ENCODE peak calls at places on chromosomes 2 and 18, in six cellular contexts. N is tibial nerve, E is astrocyte of the cerebellum, V is stomach, D is cardiac fibroblast, A is AG04450. O is an unnamed sample.

GRCh38 chr2:45267062-45267702 is 257.9 kb upstream of the SIX2 start:
- DNase-seq in E (no peak), A (no peak), N (no peak), D (no peak), V (peak), O (no peak)

GRCh38 chr2:46850742-46851141 is 64.9 kb downstream of the MCFD2 start:
- DNase-seq in E (peak), N (peak), V (peak), A (peak), D (peak), O (no peak)

GRCh38 chr2:241924069-241924908 is 54.8 kb downstream of the RTP5 start:
- DNase-seq in N (no peak), A (no peak), D (no peak), V (no peak), E (no peak), O (no peak)

GRCh38 chr2:168662651-168663208 is 139.7 kb upstream of the NOSTRIN start:
- DNase-seq in D (no peak), V (no peak), N (no peak), A (no peak), E (no peak), O (no peak)

GRCh38 chr2:129008881-129009554 is 690.4 kb upstream of the HS6ST1 start:
- DNase-seq in A (no peak), E (no peak), V (no peak), D (no peak), N (no peak), O (no peak)

GRCh38 chr2:216116418-216116817 is 7.3 kb downstream of the XRCC5 start:
- DNase-seq in E (no peak), D (no peak), V (no peak), N (no peak), A (no peak), O (no peak)

GRCh38 chr18:58241026-58241679 is 197.1 kb downstream of the NEDD4L start:
- DNase-seq in A (no peak), V (no peak), E (no peak), D (no peak), N (no peak), O (no peak)

GRCh38 chr2:201600906-201601305 is 42.4 kb downstream of the TMEM237 start:
- DNase-seq in N (no peak), V (no peak), A (no peak), E (no peak), D (no peak), O (no peak)

GRCh38 chr2:202014328-202015034 is 19.2 kb upstream of the FZD7 start:
- DNase-seq in A (no peak), D (no peak), V (no peak), E (no peak), N (no peak), O (no peak)

GRCh38 chr2:96105994-96106393 is 10.4 kb downstream of the ADRA2B start:
- DNase-seq in D (no peak), E (no peak), V (no peak), A (no peak), N (no peak), O (no peak)

GRCh38 chr2:221602938-221603337 is 30.8 kb upstream of the EPHA4 start:
- DNase-seq in D (no peak), A (no peak), N (no peak), E (peak), V (no peak), O (no peak)

GRCh38 chr2:138536302-138536701 is 34.7 kb downstream of the SPOPL start:
- DNase-seq in V (no peak), N (no peak), E (peak), D (peak), A (no peak), O (no peak)

GRCh38 chr2:215529271-215529670 is 93.4 kb upstream of the FN1 start:
- DNase-seq in D (peak), N (no peak), V (no peak), E (peak), A (no peak), O (no peak)

GRCh38 chr2:57760448-57760847 is 286.2 kb upstream of the VRK2 start:
- DNase-seq in A (no peak), D (no peak), N (no peak), E (no peak), V (no peak), O (no peak)

GRCh38 chr2:47737191-47737975 is 45.6 kb upstream of the MSH6 start:
- DNase-seq in E (no peak), N (no peak), A (no peak), V (no peak), D (peak), O (no peak)

GRCh38 chr18:79612291-79613108 is 67.1 kb upstream of the CTDP1 start:
- DNase-seq in A (no peak), D (no peak), N (no peak), E (no peak), V (no peak), O (no peak)

GRCh38 chr2:194294156-194294555 is 1362.9 kb upstream of the SLC39A10 start:
- DNase-seq in V (no peak), A (no peak), E (no peak), N (no peak), D (no peak), O (no peak)

GRCh38 chr2:36812196-36812595 is 115.7 kb downstream of the VIT start:
- DNase-seq in A (no peak), D (no peak), E (no peak), V (no peak), N (no peak), O (no peak)

GRCh38 chr2:120972286-120972685 is 236.6 kb downstream of the GLI2 start:
- DNase-seq in D (no peak), E (no peak), N (no peak), A (no peak), V (no peak), O (no peak)

GRCh38 chr2:20077411-20077940 is 26.0 kb upstream of the LAPTM4A start:
- DNase-seq in N (no peak), V (no peak), A (no peak), D (no peak), E (no peak), O (no peak)

GRCh38 chr18:68557183-68557582 is 157.7 kb downstream of the TMX3 start:
- DNase-seq in N (no peak), D (no peak), A (no peak), E (no peak), V (no peak), O (no peak)

GRCh38 chr2:140376686-140377085 is 1596.5 kb upstream of the NXPH2 start:
- DNase-seq in D (no peak), N (no peak), A (no peak), E (peak), V (no peak), O (no peak)

GRCh38 chr2:234570476-234570875 is 73.6 kb upstream of the ARL4C start:
- DNase-seq in A (no peak), V (no peak), N (no peak), E (no peak), D (no peak), O (no peak)

GRCh38 chr2:205438241-205438640 is 244.1 kb upstream of the NRP2 start:
- DNase-seq in E (no peak), V (no peak), D (peak), N (no peak), A (no peak), O (no peak)

GRCh38 chr2:26325851-26326250 is 20.1 kb upstream of the SELENOI start:
- DNase-seq in V (no peak), A (no peak), D (peak), E (no peak), N (no peak), O (no peak)

GRCh38 chr2:232563580-232563979 is 13.1 kb downstream of the EIF4E2 start:
- DNase-seq in D (no peak), V (no peak), E (no peak), A (no peak), N (no peak), O (no peak)

GRCh38 chr2:207286106-207286505 is 120.4 kb upstream of the KLF7 start:
- DNase-seq in A (no peak), V (no peak), E (no peak), N (no peak), D (no peak), O (no peak)

GRCh38 chr2:237542001-237542704 is 24.2 kb upstream of the PRLH start:
- DNase-seq in A (no peak), V (no peak), D (no peak), N (no peak), E (no peak), O (no peak)

GRCh38 chr2:164388511-164388910 is 232.8 kb downstream of the GRB14 start:
- DNase-seq in V (no peak), D (peak), N (no peak), A (peak), E (peak), O (no peak)

GRCh38 chr2:121044412-121044811 is 240.6 kb downstream of the TFCP2L1 start:
- DNase-seq in E (no peak), A (no peak), N (no peak), D (no peak), V (no peak), O (no peak)

GRCh38 chr2:24269270-24269669 is 91.1 kb downstream of the ITSN2 start:
- DNase-seq in D (no peak), N (no peak), E (no peak), A (no peak), V (no peak), O (no peak)

GRCh38 chr2:183552716-183553115 is 428.5 kb downstream of the NUP35 start:
- DNase-seq in N (no peak), D (no peak), A (no peak), V (no peak), E (no peak), O (no peak)

GRCh38 chr2:61135510-61135909 is 26.5 kb upstream of the C2orf74 start:
- DNase-seq in E (peak), V (no peak), D (peak), N (no peak), A (no peak), O (no peak)

GRCh38 chr2:237723613-237724012 is 75.0 kb upstream of the RBM44 start:
- DNase-seq in A (no peak), E (no peak), D (no peak), N (no peak), V (peak), O (peak)

DNA sequence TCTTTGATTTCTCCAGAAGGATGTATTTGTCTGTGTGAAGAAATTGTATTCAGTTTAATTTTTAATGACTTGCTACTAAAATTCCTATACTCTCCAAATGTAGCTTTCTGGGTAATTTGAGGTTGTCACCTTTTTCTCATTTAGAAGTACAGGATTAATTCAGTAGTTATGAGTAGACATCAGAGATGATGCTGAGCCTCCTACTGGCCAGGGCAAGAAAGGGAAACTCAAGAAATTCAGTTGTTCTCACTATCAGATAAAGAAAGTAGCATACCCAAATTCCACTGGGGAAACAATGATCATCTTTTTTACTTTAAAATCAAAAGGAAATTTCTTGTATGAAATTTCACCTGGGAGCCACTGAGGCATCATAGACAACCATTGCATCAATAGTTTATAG is 199.4 kb downstream of the SATB2 start:
- DNase-seq in D (no peak), V (no peak), E (no peak), A (no peak), N (no peak), O (no peak)
- TF ChIP-seq CTCF in D (peak), V (no peak), E (peak), A (peak), N (no peak), O (peak)

GRCh38 chr18:56645415-56646016 is 5.6 kb upstream of the WDR7 start:
- DNase-seq in E (no peak), D (no peak), V (no peak), A (no peak), N (no peak), O (no peak)
- TF ChIP-seq CTCF in E (peak), D (peak), V (no peak), A (peak), N (peak), O (peak)

GRCh38 chr2:122117371-122117770 is 361.9 kb downstream of the TSN start:
- DNase-seq in D (no peak), N (no peak), V (no peak), E (no peak), A (no peak), O (no peak)
- TF ChIP-seq CTCF in D (no peak), N (no peak), V (no peak), E (no peak), A (no peak), O (no peak)

GRCh38 chr2:73780242-73780582 is 309 bp upstream of the DUSP11 start:
- DNase-seq in V (no peak), N (no peak), D (no peak), E (no peak), A (no peak), O (no peak)
- TF ChIP-seq CTCF in V (no peak), N (no peak), D (no peak), E (no peak), A (no peak), O (no peak)

DNA sequence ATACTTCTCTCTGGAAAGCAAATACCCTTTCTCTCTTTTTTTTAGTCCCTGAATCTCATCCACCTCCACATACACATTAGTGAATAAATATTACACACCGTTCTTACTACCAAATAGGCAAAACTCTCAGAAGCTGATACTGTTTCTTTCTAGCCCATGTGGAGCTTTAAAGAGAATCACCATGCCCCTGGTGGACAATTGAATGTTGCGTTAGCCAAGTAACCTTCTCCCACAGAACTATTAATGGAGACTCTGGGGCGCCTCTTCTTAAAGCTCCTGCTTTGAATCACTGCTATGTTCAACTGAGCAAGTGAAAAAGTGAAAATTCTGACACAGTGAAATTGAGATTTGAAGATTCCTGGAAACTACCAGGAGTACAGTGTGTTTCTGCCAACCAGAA is 522.8 kb upstream of the CDH7 start:
- DNase-seq in N (no peak), A (no peak), D (no peak), V (no peak), E (no peak), O (no peak)
- TF ChIP-seq CTCF in N (no peak), A (no peak), D (no peak), V (no peak), E (no peak), O (no peak)

GRCh38 chr2:166419616-166419934 is 43.8 kb upstream of the SCN9A start:
- DNase-seq in A (peak), V (no peak), N (no peak), E (peak), D (peak), O (no peak)
- TF ChIP-seq CTCF in A (peak), V (no peak), N (peak), E (peak), D (peak), O (peak)

GRCh38 chr2:112762276-112762675 is 2.1 kb downstream of the CKAP2L start:
- DNase-seq in N (no peak), V (no peak), D (no peak), E (no peak), A (no peak), O (no peak)
- TF ChIP-seq CTCF in N (no peak), V (no peak), D (no peak), E (no peak), A (no peak), O (no peak)

O was measured in D721Med.